ENCODE peak calls at places on chromosomes 4 and X, in four cellular contexts. V is K562, S is HepG2, K is GM12878. Q is an unnamed sample.

GRCh38 chr4:13762126-13762525 is 134.6 kb upstream of the BOD1L1 start:
- DNase-seq in V (no peak), S (no peak), K (no peak), Q (no peak)

GRCh38 chr4:69594382-69594781 is 45.1 kb downstream of the UGT2A2 start:
- DNase-seq in V (no peak), S (peak; percentile 22), K (no peak), Q (no peak)

GRCh38 chrX:143095311-143095710 is 69.6 kb downstream of the SPANXN4 start:
- DNase-seq in V (no peak), S (no peak), K (no peak), Q (no peak)

GRCh38 chr4:40251366-40251765 is 54.5 kb downstream of the RHOH start:
- DNase-seq in V (no peak), S (no peak), K (no peak), Q (no peak)

GRCh38 chr4:49217492-49217891 is 231.4 kb downstream of the CWH43 start:
- DNase-seq in V (peak; percentile 69), S (no peak), K (no peak), Q (no peak)

GRCh38 chrX:30806187-30806728 is 82.8 kb downstream of the TAB3 start:
- DNase-seq in V (no peak), S (no peak), K (no peak), Q (no peak)

GRCh38 chr4:73922766-73923630 is 53.8 kb downstream of the CXCL1 start:
- DNase-seq in V (peak; percentile 36), S (no peak), K (no peak), Q (no peak)

GRCh38 chrX:45668686-45669443 is 468.2 kb upstream of the DIPK2B start:
- DNase-seq in V (no peak), S (no peak), K (no peak), Q (no peak)

GRCh38 chr4:180557348-180557747 is 1685.9 kb upstream of the TENM3 start:
- DNase-seq in V (no peak), S (no peak), K (no peak), Q (no peak)

GRCh38 chr4:28010543-28011235 is 1150.0 kb downstream of the STIM2 start:
- DNase-seq in V (no peak), S (no peak), K (no peak), Q (no peak)

GRCh38 chr4:8914461-8915171 is 43.0 kb upstream of the HMX1 start:
- DNase-seq in V (no peak), S (no peak), K (no peak), Q (no peak)

GRCh38 chrX:68940601-68941000 is 111.8 kb downstream of the EFNB1 start:
- DNase-seq in V (no peak), S (no peak), K (no peak), Q (no peak)

GRCh38 chr4:89753601-89754066 is 83.3 kb downstream of the SNCA start:
- DNase-seq in V (no peak), S (peak; percentile 30), K (no peak), Q (no peak)

GRCh38 chr4:187294861-187295260 is 571.2 kb upstream of the FAT1 start:
- DNase-seq in V (no peak), S (no peak), K (no peak), Q (no peak)

GRCh38 chr4:5928241-5928640 is 35.4 kb upstream of the CRMP1 start:
- DNase-seq in V (no peak), S (no peak), K (no peak), Q (no peak)

GRCh38 chr4:142707397-142707796 is 138.7 kb downstream of the INPP4B start:
- DNase-seq in V (no peak), S (no peak), K (no peak), Q (no peak)

GRCh38 chr4:87101543-87102199 is 118.7 kb downstream of the KLHL8 start:
- DNase-seq in V (no peak), S (no peak), K (no peak), Q (no peak)

GRCh38 chr4:24808261-24808660 is 12.9 kb downstream of the SOD3 start:
- DNase-seq in V (no peak), S (no peak), K (no peak), Q (no peak)

GRCh38 chr4:24808955-24809354 is 13.6 kb downstream of the SOD3 start:
- DNase-seq in V (no peak), S (no peak), K (no peak), Q (no peak)

GRCh38 chr4:24810016-24810415 is 14.6 kb downstream of the SOD3 start:
- DNase-seq in V (no peak), S (no peak), K (no peak), Q (no peak)

GRCh38 chr4:24807611-24808010 is 12.2 kb downstream of the SOD3 start:
- DNase-seq in V (no peak), S (no peak), K (no peak), Q (no peak)

DNA sequence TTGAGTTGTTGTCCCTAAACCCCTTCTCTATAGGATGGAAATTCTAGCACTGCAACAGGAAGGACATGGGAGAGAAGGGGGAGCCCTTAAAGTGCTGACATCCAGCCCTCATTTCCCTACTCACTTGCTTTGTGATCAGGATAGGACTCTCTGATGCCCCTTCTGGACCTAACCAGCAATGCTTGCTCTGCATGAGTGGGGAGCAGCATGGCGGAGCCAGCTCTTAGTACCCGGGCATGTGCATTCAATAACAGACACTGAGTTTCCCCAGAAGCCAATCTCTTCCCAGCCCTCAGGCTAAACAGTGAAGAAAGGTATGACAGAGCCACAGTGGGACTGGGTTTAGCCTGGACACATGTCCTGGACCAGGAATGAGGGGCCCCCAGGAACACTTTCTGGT is 14.0 kb downstream of the SOD3 start:
- DNase-seq in V (peak; percentile 18), S (no peak), K (no peak), Q (peak; percentile 45)
- TF ChIP-seq CTCF in V (peak; percentile 29), S (peak; percentile 4), K (no peak), Q (no peak)

GRCh38 chr4:82045267-82045666 is 328.5 kb downstream of the HNRNPD start:
- DNase-seq in V (no peak), S (no peak), K (no peak), Q (no peak)

GRCh38 chr4:82043081-82043808 is 330.5 kb downstream of the HNRNPD start:
- DNase-seq in V (peak; percentile 24), S (peak; percentile 81), K (no peak), Q (peak; percentile 21)

GRCh38 chr4:82043809-82044137 is 330.0 kb downstream of the HNRNPD start:
- DNase-seq in V (no peak), S (no peak), K (no peak), Q (no peak)

GRCh38 chr4:82042042-82042441 is 331.7 kb downstream of the HNRNPD start:
- DNase-seq in V (no peak), S (no peak), K (no peak), Q (no peak)

DNA sequence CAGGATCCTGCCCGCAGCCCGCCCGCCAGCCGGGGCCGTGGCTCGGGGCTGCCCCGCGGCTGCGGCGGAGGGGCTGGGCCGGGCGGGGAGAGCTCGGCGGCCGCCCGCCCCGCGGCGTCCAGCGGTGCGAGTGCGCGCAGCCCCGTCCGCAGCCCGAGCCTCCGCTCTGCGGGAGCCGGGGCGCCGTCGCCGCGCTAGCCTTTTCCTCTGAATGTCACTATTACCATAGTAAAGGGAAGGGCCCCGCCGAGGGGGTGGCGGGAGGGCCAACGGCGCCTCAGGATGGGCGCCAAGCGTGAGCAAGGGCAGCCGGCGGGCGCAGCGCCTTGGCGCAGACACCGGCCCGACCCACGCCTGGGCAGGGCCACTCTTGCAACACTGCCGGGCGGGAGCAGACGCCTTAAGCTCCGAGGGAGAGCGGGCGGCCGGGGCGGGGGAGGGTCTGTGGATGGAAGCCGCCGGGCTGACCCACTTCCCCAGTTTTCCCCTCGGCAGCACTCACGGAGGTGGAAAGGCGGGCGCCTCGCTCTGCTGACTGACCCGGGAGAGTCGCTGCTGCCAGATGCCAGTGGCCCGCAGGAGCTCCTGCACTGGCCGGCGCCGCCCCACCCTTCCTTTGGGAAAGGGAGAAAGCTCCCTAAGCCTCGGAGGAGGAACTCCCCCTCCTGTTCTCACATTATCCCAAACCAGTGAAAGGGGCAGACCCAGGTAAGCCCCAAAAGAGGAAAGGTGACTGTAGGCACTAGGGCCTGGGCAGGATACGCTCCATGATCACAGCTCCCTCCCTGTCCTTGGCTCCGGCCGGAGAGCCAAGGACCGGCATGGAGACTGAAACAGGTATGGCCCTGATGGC is 329.4 kb downstream of the HNRNPD start:
- DNase-seq in V (no peak), S (no peak), K (no peak), Q (peak; percentile 80)
- TF ChIP-seq CBFB in V (no peak), S (no peak), K (no peak), Q (no peak)

DNA sequence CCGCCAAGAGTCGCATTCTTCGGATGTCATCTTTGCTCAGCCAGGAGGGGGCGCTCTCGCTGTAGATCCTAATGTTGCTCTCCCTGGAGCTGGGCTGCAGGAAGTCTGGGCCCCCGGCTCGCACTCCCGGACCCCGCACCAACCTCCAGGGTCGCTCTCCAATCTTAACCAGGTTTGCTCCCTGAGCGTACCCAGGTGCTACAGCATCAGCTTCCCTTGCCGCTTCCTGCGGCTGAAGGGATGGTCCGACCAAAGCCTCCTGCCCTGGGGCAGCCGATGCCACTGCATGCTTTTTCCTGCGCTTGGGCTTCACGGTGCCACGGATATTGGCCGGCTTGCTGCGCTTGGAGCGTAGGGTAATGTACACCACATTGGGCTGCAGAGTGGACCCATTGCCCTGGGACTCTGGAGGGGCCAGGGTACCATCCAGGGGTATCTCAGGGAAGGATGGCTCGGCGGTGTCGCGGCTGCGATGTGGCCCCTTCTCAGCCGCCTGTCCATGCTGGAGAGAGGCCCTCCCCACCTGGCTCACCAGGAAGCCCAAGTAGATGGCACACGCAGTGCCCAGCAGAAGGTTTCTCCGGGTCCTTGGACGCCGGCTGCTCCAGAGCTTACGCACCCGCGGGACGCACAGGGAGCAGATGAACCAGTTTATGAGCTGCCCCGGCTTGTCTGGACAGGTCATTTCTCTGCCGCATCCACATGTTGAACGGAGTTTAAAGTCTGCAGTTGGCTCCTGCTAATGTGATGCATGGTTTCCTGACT is 2.0 kb downstream of the GASK1B start:
- DNase-seq in V (peak; percentile 42), S (peak; percentile 55), K (no peak), Q (peak; percentile 83)
- TF ChIP-seq CTCF in V (peak; percentile 50), S (peak; percentile 89), K (peak; percentile 43), Q (peak; percentile 86)

GRCh38 chr4:176791591-176792347 is 953 bp downstream of the VEGFC start:
- DNase-seq in V (no peak), S (no peak), K (no peak), Q (peak; percentile 45)
- TF ChIP-seq CBFB in V (no peak), S (no peak), K (no peak), Q (no peak)

GRCh38 chr4:140641789-140642439 is 73.2 kb upstream of the UCP1 start:
- DNase-seq in V (no peak), S (peak; percentile 61), K (no peak), Q (peak; percentile 56)
- TF ChIP-seq CTCF in V (no peak), S (peak; percentile 72), K (no peak), Q (no peak)

GRCh38 chr4:152075253-152075928 is 314.6 kb upstream of the GATB start:
- DNase-seq in V (no peak), S (no peak), K (no peak), Q (no peak)

GRCh38 chr4:152072886-152073285 is 312.1 kb upstream of the GATB start:
- DNase-seq in V (no peak), S (no peak), K (no peak), Q (no peak)

GRCh38 chr4:152074573-152074972 is 313.8 kb upstream of the GATB start:
- DNase-seq in V (no peak), S (no peak), K (no peak), Q (no peak)

GRCh38 chr4:152072001-152072485 is 311.2 kb upstream of the GATB start:
- DNase-seq in V (no peak), S (no peak), K (no peak), Q (no peak)

GRCh38 chr4:152073738-152074137 is 312.9 kb upstream of the GATB start:
- DNase-seq in V (no peak), S (no peak), K (no peak), Q (no peak)
- TF ChIP-seq CBFB in V (no peak), S (no peak), K (no peak), Q (no peak)

GRCh38 chrX:90012395-90012794 is 90.7 kb downstream of the TGIF2LX start:
- DNase-seq in V (no peak), S (no peak), K (no peak), Q (no peak)
- TF ChIP-seq CTCF in V (no peak), S (no peak), K (no peak), Q (no peak)

Q was measured in WTC11.